ENCODE peak calls at places on chromosome X, in ten cellular contexts. J is H1, T is suprapubic skin, I is GM12878, L is sigmoid colon, E is HL-60, R is SK-N-MC, Q is spleen, Y is endothelial cell of umbilical vein, W is stomach. B is an unnamed sample.

GRCh38 chrX:118802857-118803256 is 20.8 kb upstream of the ZCCHC12 start:
- DNase-seq in J (no peak), T (no peak), I (no peak), L (no peak), E (no peak), R (no peak), Q (no peak), Y (peak; percentile 44), W (no peak), B (no peak)

GRCh38 chrX:17788439-17788838 is 51.1 kb downstream of the SCML1 start:
- DNase-seq in J (peak; percentile 19), T (no peak), I (no peak), L (no peak), E (no peak), R (peak; percentile 3), Q (no peak), Y (peak; percentile 24), W (peak; percentile 39), B (peak; percentile 44)

GRCh38 chrX:119617511-119618164 is 11.4 kb upstream of the NKRF start:
- DNase-seq in J (no peak), T (no peak), I (no peak), L (no peak), E (no peak), R (peak; percentile 10), Q (no peak), Y (no peak), W (peak; percentile 39), B (no peak)

GRCh38 chrX:21973321-21974010 is 33.0 kb downstream of the SMS start:
- DNase-seq in J (no peak), T (no peak), I (no peak), L (no peak), E (no peak), R (no peak), Q (no peak), Y (no peak), W (no peak), B (no peak)

GRCh38 chrX:13357925-13358324 is 38.1 kb upstream of the ATXN3L start:
- DNase-seq in J (no peak), T (no peak), I (no peak), L (no peak), E (no peak), R (no peak), Q (no peak), Y (peak; percentile 46), W (no peak), B (no peak)

GRCh38 chrX:15911729-15912550 is 57.3 kb upstream of the AP1S2 start:
- DNase-seq in J (no peak), T (no peak), I (no peak), L (no peak), E (peak; percentile 94), R (no peak), Q (no peak), Y (no peak), W (no peak), B (no peak)

GRCh38 chrX:119943185-119943988 is at the start of gene NKAP:
- DNase-seq in J (peak; percentile 73), T (peak; percentile 86), I (peak; percentile 73), L (peak; percentile 90), E (peak; percentile 78), R (peak; percentile 82), Q (peak; percentile 87), Y (peak; percentile 93), W (peak; percentile 76), B (peak; percentile 50)

GRCh38 chrX:150184487-150184886 is 178.6 kb upstream of the MAMLD1 start:
- DNase-seq in J (no peak), T (no peak), I (no peak), L (no peak), E (no peak), R (no peak), Q (no peak), Y (peak; percentile 6), W (no peak), B (no peak)

GRCh38 chrX:53594354-53594753 is 92.2 kb downstream of the HUWE1 start:
- DNase-seq in J (no peak), T (no peak), I (no peak), L (no peak), E (peak; percentile 15), R (no peak), Q (no peak), Y (no peak), W (no peak), B (no peak)

DNA sequence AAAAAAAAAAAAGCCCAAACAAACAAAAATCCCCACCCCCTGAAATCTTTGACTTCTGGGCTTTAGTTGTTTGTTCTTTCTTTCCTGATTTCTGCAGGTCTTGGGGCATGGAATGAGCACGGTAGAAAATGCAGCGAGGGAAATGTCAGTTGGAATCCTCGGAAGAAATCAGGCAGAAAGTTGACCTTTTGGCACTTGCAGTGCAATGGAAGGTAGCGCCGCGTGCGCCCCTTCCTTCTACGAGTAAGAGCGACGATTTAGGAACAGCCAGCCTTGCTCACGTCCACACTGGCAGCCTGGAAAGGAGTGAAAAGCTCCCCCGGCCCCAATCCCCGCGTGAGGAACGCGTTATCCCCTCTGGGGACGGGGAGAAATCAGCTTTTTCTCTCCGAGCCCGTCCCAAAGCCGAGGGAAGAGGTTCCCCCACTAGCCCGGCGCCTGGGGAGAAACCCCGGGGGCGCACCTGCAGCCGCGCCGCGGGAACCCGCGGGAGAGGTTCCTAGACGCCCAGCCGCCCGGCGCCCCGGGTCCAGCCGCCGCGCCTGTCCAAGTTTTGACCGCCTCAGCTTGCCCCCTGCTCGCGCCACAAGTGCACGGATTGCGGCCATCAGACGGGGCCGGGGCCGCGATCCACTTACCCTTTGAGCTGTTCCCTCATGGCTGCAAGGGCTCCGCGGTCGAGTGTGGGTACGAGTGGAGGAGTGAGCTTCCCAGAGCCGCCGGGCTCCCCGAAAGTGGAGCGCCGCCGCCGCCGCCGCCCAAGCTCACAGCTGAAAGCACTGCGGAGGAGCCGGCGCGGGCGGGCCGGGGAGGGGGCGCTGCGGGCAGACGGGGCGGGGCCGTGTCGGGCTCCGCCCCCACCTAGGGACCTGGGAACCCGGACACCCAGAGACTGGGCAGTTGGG is 194.6 kb upstream of the FTHL17 start:
- DNase-seq in J (no peak), T (peak; percentile 75), I (no peak), L (peak; percentile 75), E (no peak), R (no peak), Q (peak; percentile 79), Y (peak; percentile 53), W (peak; percentile 65), B (peak; percentile 11)
- TF ChIP-seq POLR2AphosphoS5 in J (no peak), T (no peak), I (no peak), L (no peak), E (no peak), R (no peak), Q (no peak), Y (no peak), W (no peak), B (no peak)

GRCh38 chrX:1316527-1316926 is 20.1 kb upstream of the IL3RA start:
- DNase-seq in J (no peak), T (peak; percentile 86), I (no peak), L (peak; percentile 79), E (no peak), R (no peak), Q (peak; percentile 90), Y (no peak), W (peak; percentile 36), B (no peak)
- TF ChIP-seq POLR2AphosphoS5 in J (no peak), T (peak; percentile 5), I (no peak), L (no peak), E (peak; percentile 59), R (no peak), Q (peak; percentile 76), Y (no peak), W (peak; percentile 8), B (no peak)

DNA sequence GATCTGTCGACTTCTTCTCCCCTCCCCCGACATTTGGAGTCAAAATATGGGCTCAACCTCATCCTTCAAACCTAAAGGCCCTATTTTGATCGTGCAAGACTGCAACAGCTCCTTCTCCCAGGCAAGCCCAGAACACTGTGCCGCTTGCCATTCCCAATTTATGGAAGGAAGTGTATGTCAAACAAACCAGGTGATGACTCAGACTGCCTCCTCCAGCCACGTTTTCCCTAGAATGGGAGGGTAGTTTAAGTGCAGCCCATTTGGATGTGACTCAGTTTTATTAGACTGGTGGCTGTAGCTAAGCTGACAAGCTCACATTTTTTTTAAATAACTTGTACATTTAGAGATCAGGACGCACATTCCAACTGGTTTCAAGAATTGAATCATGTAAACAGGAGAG is 570.4 kb upstream of the DIPK2B start:
- DNase-seq in J (no peak), T (no peak), I (no peak), L (peak; percentile 77), E (no peak), R (no peak), Q (no peak), Y (peak; percentile 86), W (peak; percentile 39), B (no peak)
- TF ChIP-seq POLR2AphosphoS5 in J (no peak), T (no peak), I (no peak), L (peak; percentile 53), E (no peak), R (no peak), Q (no peak), Y (peak; percentile 79), W (peak; percentile 84), B (no peak)

GRCh38 chrX:123962794-123963373 is 1.4 kb downstream of the STAG2 start:
- DNase-seq in J (no peak), T (peak; percentile 92), I (peak; percentile 68), L (peak; percentile 97), E (peak; percentile 52), R (peak; percentile 67), Q (peak; percentile 92), Y (peak; percentile 93), W (peak; percentile 88), B (peak; percentile 25)

GRCh38 chrX:123962006-123962485 is 540 bp downstream of the STAG2 start:
- DNase-seq in J (no peak), T (no peak), I (no peak), L (no peak), E (no peak), R (peak; percentile 34), Q (no peak), Y (no peak), W (no peak), B (no peak)

GRCh38 chrX:123960956-123961267 is 594 bp upstream of the STAG2 start:
- DNase-seq in J (no peak), T (no peak), I (no peak), L (no peak), E (no peak), R (no peak), Q (no peak), Y (no peak), W (no peak), B (no peak)

GRCh38 chrX:123961268-123962005 is at the start of gene STAG2:
- DNase-seq in J (no peak), T (no peak), I (peak; percentile 21), L (peak; percentile 93), E (peak; percentile 68), R (peak; percentile 48), Q (peak; percentile 86), Y (peak; percentile 74), W (peak; percentile 70), B (peak; percentile 20)

DNA sequence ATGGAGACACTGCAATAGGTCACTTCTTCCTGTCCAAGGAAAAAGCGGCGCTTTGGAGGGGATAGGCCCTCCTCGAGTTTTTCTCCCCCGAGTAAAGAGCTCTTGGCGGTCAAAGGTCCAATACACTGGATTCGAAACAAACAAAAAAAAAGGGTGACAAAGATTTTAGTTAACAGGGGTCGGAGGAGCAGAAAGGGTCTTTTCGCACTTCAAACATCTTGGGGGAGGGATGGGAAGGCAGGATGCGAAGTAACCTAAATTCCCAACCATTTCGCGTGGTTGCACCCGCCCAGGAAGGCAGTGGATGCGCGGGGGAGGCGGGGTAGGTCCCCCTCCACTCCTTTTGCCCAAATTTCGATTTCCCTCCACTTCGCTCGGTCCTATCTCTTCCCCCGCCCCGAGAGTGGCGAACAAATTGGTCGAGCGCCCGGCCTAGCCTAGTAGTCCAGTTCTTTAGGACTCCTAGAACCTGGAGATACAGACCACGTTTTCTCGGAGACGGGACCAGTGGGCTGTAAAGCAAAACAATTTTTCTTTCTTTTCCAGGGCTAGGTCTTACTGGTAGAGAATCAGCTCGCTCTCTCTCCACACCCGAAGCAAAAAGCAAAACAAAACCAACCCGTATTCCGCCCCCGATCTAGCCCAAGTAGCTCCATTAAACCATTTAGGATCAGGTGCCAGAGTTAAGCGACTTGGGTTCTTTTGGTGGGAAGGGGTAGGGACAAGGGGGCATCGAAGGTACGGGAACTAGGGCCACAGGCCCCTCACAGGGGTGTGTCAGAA is 2.0 kb upstream of the STAG2 start:
- DNase-seq in J (no peak), T (no peak), I (no peak), L (peak; percentile 81), E (no peak), R (no peak), Q (peak; percentile 84), Y (peak; percentile 35), W (peak; percentile 49), B (peak; percentile 15)
- TF ChIP-seq POLR2AphosphoS5 in J (peak; percentile 22), T (no peak), I (no peak), L (no peak), E (no peak), R (peak; percentile 2), Q (no peak), Y (no peak), W (peak; percentile 12), B (no peak)

B was measured in GM12892.